ENCODE peak calls at places on chromosomes 1 and 21, in four cellular contexts. V, L, E and K are unnamed samples.

GRCh38 chr1:25145775-25146381 is 86.4 kb downstream of the SYF2 start:
- DNase-seq in V (no peak), L (peak; percentile 14), E (no peak), K (no peak)

GRCh38 chr1:244011796-244012195 is 39.3 kb upstream of the ZBTB18 start:
- DNase-seq in V (no peak), E (no peak), L (no peak), K (no peak)

GRCh38 chr21:41975391-41976272 is 21.8 kb upstream of the C2CD2 start:
- DNase-seq in E (peak; percentile 13), V (no peak), L (no peak), K (no peak)

GRCh38 chr1:167200272-167200671 is 20.4 kb upstream of the POU2F1 start:
- DNase-seq in E (no peak), V (no peak), L (no peak), K (no peak)

GRCh38 chr1:9767964-9768668 is 55.6 kb downstream of the CLSTN1 start:
- DNase-seq in E (peak; percentile 51), L (no peak), V (no peak), K (peak; percentile 57)

GRCh38 chr1:93414749-93415148 is 33.2 kb upstream of the FNBP1L start:
- DNase-seq in L (no peak), E (no peak), V (no peak), K (no peak)

GRCh38 chr21:45972716-45973474 is 8.7 kb upstream of the COL6A1 start:
- DNase-seq in E (no peak), L (no peak), V (peak; percentile 68), K (no peak)

GRCh38 chr1:111032295-111032897 is 68.7 kb upstream of the LRIF1 start:
- DNase-seq in V (no peak), E (peak; percentile 33), L (peak; percentile 14), K (no peak)

GRCh38 chr1:91611498-91611917 is 110.9 kb downstream of the CDC7 start:
- DNase-seq in E (peak; percentile 38), V (peak; percentile 69), L (no peak), K (no peak)

GRCh38 chr1:185862235-185862634 is 128.0 kb downstream of the HMCN1 start:
- DNase-seq in L (no peak), E (no peak), V (no peak), K (no peak)

GRCh38 chr1:225627304-225627947 is 25.5 kb downstream of the ENAH start:
- DNase-seq in V (no peak), E (no peak), L (no peak), K (no peak)

GRCh38 chr1:145978477-145978859 is 14.0 kb downstream of the POLR3GL start:
- DNase-seq in V (no peak), E (no peak), L (no peak), K (no peak)

GRCh38 chr1:145977486-145978476 is 13.3 kb downstream of the POLR3GL start:
- DNase-seq in E (peak; percentile 76), V (peak; percentile 66), L (peak; percentile 73), K (no peak)

GRCh38 chr1:145979746-145980435 is 15.4 kb downstream of the POLR3GL start:
- DNase-seq in E (no peak), L (no peak), V (no peak), K (no peak)

GRCh38 chr1:145977016-145977415 is 12.5 kb downstream of the POLR3GL start:
- DNase-seq in L (no peak), V (no peak), E (no peak), K (no peak)

GRCh38 chr1:145978860-145979745 is 14.6 kb downstream of the POLR3GL start:
- DNase-seq in E (peak; percentile 96), L (peak; percentile 99), V (peak; percentile 90), K (no peak)
- TF ChIP-seq CTCF in E (no peak), L (peak; percentile 46), V (peak; percentile 19), K (peak; percentile 76)

DNA sequence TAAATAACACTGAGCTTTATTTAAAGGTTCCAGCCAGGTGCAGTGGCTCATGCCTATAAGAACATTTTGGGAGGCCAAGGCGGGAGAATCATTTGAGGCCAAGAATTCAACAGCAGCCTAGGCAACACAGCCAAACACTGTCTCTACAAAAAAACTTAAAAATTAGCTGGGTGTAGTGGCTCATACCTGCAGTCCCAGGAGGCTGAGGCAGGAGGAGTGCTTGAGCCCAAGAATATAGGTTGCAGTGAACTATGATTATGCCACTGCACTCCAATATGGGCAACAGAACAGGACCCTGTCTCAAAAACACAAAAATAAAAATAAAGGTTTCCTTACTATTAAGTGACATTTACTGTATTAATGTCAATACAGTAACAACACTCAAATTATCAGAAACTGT is 2.1 kb downstream of the TAF12 start:
- DNase-seq in L (peak; percentile 16), E (no peak), V (no peak), K (no peak)
- TF ChIP-seq CTCF in L (peak; percentile 58), E (no peak), V (no peak), K (peak; percentile 50)

DNA sequence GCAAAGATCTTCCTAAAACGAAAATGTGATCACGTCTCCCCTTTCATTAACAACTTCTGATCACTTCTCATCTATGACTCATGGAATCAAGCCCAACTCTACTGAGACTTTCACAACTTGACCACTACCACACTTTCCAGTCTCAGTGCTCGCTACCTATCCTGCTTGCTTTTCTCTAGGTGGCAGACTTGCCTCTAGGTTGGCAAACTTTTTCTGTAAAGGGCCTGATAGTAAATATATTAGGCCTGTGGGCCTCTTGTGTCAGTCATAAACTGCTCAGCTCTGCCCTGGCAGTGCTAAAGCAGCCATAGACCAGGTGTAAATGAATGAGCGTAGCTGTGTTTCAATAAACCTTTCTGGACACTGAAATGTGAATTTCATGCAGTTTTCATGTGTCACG is 21.5 kb upstream of the HMGB4 start:
- DNase-seq in L (no peak), V (no peak), E (no peak), K (no peak)
- TF ChIP-seq CTCF in L (no peak), V (no peak), E (no peak), K (no peak)

GRCh38 chr1:15454256-15454655 is 2.3 kb upstream of the CELA2A start:
- DNase-seq in L (peak; percentile 38), E (no peak), V (no peak), K (no peak)
- TF ChIP-seq CTCF in L (no peak), E (no peak), V (no peak), K (no peak)

GRCh38 chr1:7089485-7089884 is 304.2 kb downstream of the CAMTA1 start:
- DNase-seq in V (no peak), L (no peak), E (no peak), K (no peak)

GRCh38 chr1:7086106-7086505 is 300.9 kb downstream of the CAMTA1 start:
- DNase-seq in E (no peak), L (no peak), V (no peak), K (no peak)

GRCh38 chr1:7087888-7088287 is 302.6 kb downstream of the CAMTA1 start:
- DNase-seq in E (no peak), L (no peak), V (no peak), K (no peak)

GRCh38 chr1:7084232-7084894 is 299.1 kb downstream of the CAMTA1 start:
- DNase-seq in V (no peak), E (no peak), L (no peak), K (no peak)

DNA sequence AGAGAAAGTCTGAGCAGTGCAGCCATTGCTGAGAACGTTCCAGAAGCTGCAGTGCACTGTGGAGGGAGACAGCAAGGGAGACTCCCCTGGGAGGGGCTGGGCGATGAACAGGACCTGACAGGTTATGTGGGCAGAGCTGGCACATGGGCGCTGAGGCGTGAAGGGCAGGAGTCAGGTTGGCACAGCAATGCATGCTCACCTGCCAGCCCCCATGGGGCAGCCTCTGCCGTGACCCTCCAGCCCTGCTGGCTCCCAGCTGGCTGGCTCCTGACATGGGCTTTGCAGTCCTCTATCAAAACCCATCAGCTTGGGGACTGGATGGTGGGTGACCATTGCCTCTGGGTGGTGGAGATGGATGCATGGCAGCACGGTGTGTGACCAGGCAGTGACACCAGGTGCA is 300.3 kb downstream of the CAMTA1 start:
- DNase-seq in L (no peak), E (no peak), V (no peak), K (no peak)
- TF ChIP-seq CTCF in L (no peak), E (no peak), V (no peak), K (no peak)

GRCh38 chr1:2643414-2644077 is 10.7 kb upstream of the MMEL1 start:
- DNase-seq in L (no peak), E (no peak), V (peak; percentile 62), K (peak; percentile 69)
- TF ChIP-seq CTCF in L (no peak), E (no peak), V (no peak), K (no peak)

GRCh38 chr1:87284456-87285240 is 44.0 kb upstream of the LMO4 start:
- DNase-seq in L (no peak), E (no peak), V (no peak), K (no peak)
- TF ChIP-seq CTCF in L (no peak), E (no peak), V (no peak), K (no peak)

DNA sequence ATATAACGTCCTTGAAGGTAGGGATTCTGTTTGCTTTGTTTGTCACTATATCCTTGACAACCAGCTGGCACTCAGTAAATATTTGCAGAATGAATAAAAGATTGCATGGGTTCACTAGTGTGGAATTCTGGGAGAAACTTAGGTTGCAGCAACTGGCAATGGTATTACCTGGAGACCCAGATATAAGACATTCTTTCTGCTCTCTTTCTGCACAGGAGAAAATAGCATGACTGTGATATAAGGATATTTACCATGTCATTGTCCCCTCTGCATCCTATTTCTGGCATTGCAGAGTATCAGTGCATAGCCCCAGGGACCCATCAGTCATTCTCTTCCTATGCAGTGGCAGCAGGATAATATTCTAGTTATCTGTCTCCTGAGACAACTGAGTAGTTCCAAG is 308.9 kb upstream of the LRRC7 start:
- DNase-seq in V (no peak), E (no peak), L (no peak), K (no peak)
- TF ChIP-seq CTCF in V (no peak), E (no peak), L (no peak), K (no peak)